ENCODE peak calls at places on chromosomes 1 and 21, in eight cellular contexts. X, U, Z, V, T, D, S and H are unnamed samples.

GRCh38 chr1:145824499-145824842 is 471 bp downstream of the POLR3C start:
- DNase-seq in Z (peak), U (peak), V (no peak), S (no peak), X (no peak), D (no peak), T (no peak), H (no peak)

GRCh38 chr1:245378352-245379144 is 223.8 kb downstream of the KIF26B start:
- DNase-seq in V (no peak), X (peak), U (no peak), Z (no peak), T (no peak), S (no peak), D (peak), H (no peak)

GRCh38 chr1:174968750-174969244 is 30.9 kb upstream of the CACYBP start:
- DNase-seq in S (no peak), U (peak), V (no peak), Z (no peak), X (no peak), T (no peak), D (no peak), H (peak)

GRCh38 chr1:118948351-118948750 is 39.8 kb downstream of the TBX15 start:
- DNase-seq in V (no peak), D (no peak), X (no peak), U (peak), S (no peak), Z (no peak), T (no peak), H (no peak)

GRCh38 chr1:52899445-52899894 is 22.1 kb downstream of the ECHDC2 start:
- DNase-seq in V (no peak), Z (no peak), X (no peak), S (no peak), D (no peak), U (no peak), T (no peak), H (no peak)

GRCh38 chr1:103900005-103900404 is 150.3 kb downstream of the AMY1C start:
- DNase-seq in Z (no peak), D (no peak), V (no peak), X (no peak), U (no peak), S (no peak), T (no peak), H (no peak)

GRCh38 chr1:32031578-32032286 is 18.1 kb downstream of the KHDRBS1 start:
- DNase-seq in S (no peak), V (no peak), T (no peak), D (no peak), X (no peak), Z (peak), U (peak), H (peak)

GRCh38 chr1:87888456-87888855 is 559.8 kb downstream of the LMO4 start:
- DNase-seq in V (peak), S (no peak), U (peak), T (no peak), Z (no peak), X (no peak), D (no peak), H (no peak)

GRCh38 chr1:85230305-85230977 is 29.0 kb downstream of the C1orf52 start:
- DNase-seq in S (no peak), X (peak), T (no peak), V (peak), Z (no peak), D (peak), U (peak), H (no peak)

GRCh38 chr1:20980051-20980450 is 192.9 kb upstream of the HP1BP3 start:
- DNase-seq in S (no peak), U (no peak), Z (no peak), V (no peak), T (no peak), D (no peak), X (no peak), H (no peak)

GRCh38 chr1:109499661-109500536 is 6.0 kb downstream of the CYB561D1 start:
- DNase-seq in U (peak), D (peak), T (no peak), Z (no peak), V (peak), S (no peak), X (peak), H (peak)

GRCh38 chr21:15520811-15521643 is 208.8 kb upstream of the USP25 start:
- DNase-seq in S (no peak), U (peak), V (peak), X (no peak), Z (peak), T (no peak), D (peak), H (no peak)

GRCh38 chr1:159869173-159869572 is 6.7 kb upstream of the VSIG8 start:
- DNase-seq in D (no peak), S (no peak), V (no peak), Z (peak), X (no peak), T (no peak), U (peak), H (peak)

GRCh38 chr1:6141601-6142000 is 38.5 kb downstream of the CHD5 start:
- DNase-seq in Z (no peak), X (peak), D (peak), S (no peak), V (no peak), U (no peak), T (no peak), H (no peak)

GRCh38 chr1:193120604-193121166 is 1.1 kb upstream of the CDC73 start:
- DNase-seq in U (no peak), T (no peak), S (no peak), Z (no peak), D (no peak), V (no peak), X (no peak), H (no peak)

GRCh38 chr21:29260461-29260860 is 38.3 kb upstream of the BACH1 start:
- DNase-seq in Z (no peak), X (no peak), S (no peak), U (no peak), T (no peak), V (no peak), D (no peak), H (no peak)

GRCh38 chr1:37776946-37777516 is 12.1 kb upstream of the EPHA10 start:
- DNase-seq in S (no peak), X (no peak), T (no peak), U (no peak), Z (no peak), V (no peak), D (no peak), H (no peak)

GRCh38 chr1:170357750-170358149 is 174.2 kb upstream of the GORAB start:
- DNase-seq in U (no peak), S (no peak), D (no peak), Z (no peak), X (no peak), V (no peak), T (no peak), H (no peak)

GRCh38 chr1:113874017-113874879 is 2.7 kb upstream of the PTPN22 start:
- DNase-seq in V (no peak), S (no peak), U (peak), Z (peak), T (peak), D (peak), X (peak), H (peak)

GRCh38 chr1:171787686-171788480 is 6.4 kb downstream of the METTL13 start:
- DNase-seq in S (no peak), X (no peak), U (no peak), T (no peak), D (no peak), V (no peak), Z (no peak), H (no peak)

GRCh38 chr1:209176866-209177430 is 406.6 kb upstream of the CAMK1G start:
- DNase-seq in X (no peak), T (no peak), D (no peak), U (no peak), V (no peak), S (no peak), Z (no peak), H (no peak)

GRCh38 chr1:70436617-70437236 is 25.7 kb downstream of the CTH start:
- DNase-seq in T (no peak), X (no peak), Z (no peak), D (no peak), U (peak), V (peak), S (no peak), H (no peak)

GRCh38 chr1:247110627-247111258 is 6.6 kb upstream of the ZNF669 start:
- DNase-seq in U (peak), T (no peak), S (no peak), X (peak), V (no peak), Z (no peak), D (no peak), H (peak)

GRCh38 chr1:204418174-204419063 is 6.8 kb upstream of the PPP1R15B start:
- DNase-seq in X (no peak), D (peak), U (peak), V (no peak), Z (no peak), T (no peak), S (no peak), H (peak)

GRCh38 chr1:96865731-96866684 is 144.4 kb downstream of the PTBP2 start:
- DNase-seq in X (no peak), S (no peak), V (peak), Z (peak), D (no peak), U (peak), T (no peak), H (peak)

GRCh38 chr1:29211086-29212030 is 19.4 kb downstream of the MECR start:
- DNase-seq in V (no peak), D (no peak), U (peak), X (no peak), S (no peak), T (no peak), Z (no peak), H (peak)
- H3K27ac ChIP-seq in V (no peak), D (peak), U (no peak), X (no peak), S (no peak), T (no peak), Z (no peak), H (no peak)

DNA sequence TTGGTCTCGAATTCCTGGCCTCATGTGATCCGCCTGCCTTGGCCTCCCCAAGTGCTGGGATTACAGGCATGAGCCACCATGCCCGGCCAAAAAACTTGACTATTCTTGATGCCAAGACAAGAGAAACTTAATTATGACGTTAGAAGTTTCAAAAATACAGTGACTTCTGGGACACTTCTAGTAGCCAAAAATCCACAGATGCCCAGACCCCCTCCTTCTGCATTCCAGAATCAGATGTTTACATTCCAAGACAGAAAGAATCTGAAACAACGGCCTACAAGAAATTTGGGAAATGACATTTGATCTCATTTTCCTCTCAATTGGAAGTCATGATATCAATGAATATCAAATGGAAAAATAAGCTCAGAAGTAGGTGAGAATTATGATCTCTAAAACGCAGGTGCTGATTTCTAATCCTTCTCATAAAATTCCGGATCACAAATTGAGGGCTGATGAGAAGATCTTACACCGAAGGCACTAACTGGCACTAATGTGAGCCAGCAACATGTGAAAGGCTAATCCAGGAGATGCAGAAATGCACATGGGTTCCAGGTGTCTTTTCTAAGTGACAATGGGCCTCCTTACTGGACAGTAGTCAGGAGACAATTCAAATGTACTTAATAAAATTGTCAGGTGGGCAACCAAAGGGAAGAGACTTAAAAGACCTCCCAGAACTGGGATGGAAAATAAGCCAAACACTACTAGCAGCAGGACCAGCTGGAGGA is 5.5 kb downstream of the RAB29 start:
- DNase-seq in T (no peak), V (no peak), U (peak), S (no peak), X (no peak), D (no peak), Z (no peak), H (peak)
- H3K27ac ChIP-seq in T (no peak), V (no peak), U (no peak), S (no peak), X (no peak), D (no peak), Z (no peak), H (peak)

DNA sequence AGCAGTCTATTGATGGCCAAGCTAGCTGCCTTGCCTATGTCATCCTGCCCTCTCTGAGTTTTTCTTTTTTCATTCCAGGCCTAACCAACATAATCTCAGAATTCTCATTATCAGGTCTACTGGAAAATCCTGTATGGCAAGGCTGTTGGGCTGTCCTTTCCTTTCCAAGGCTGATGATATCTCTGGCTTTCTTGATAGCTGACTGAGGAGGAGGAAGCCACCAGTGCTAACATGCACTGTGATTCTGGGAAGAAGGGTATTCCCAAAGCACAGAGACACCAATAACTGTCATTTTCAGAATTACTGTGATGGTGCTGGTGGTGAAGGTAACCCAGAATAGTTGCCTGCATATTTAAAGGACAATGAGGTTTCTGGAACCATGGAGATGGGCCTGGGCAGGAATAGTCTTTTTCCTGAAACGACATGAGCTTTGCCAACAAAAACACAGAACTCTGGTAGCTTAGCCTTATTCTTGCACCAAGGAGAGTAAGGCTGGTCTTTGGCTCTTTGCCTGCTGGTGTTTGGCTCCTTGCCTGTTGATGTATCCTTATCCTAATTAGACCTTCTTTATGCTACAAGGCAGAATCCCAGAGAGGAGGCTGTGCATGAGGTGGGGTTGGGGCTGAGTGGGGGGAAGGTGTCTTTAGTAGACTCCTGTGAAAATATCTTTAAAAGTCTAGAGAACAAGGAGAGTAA is 157.4 kb downstream of the TNFSF18 start:
- DNase-seq in Z (no peak), D (no peak), V (no peak), X (no peak), S (no peak), T (no peak), U (no peak), H (peak)
- H3K27ac ChIP-seq in Z (no peak), D (no peak), V (no peak), X (no peak), S (no peak), T (no peak), U (no peak), H (no peak)

DNA sequence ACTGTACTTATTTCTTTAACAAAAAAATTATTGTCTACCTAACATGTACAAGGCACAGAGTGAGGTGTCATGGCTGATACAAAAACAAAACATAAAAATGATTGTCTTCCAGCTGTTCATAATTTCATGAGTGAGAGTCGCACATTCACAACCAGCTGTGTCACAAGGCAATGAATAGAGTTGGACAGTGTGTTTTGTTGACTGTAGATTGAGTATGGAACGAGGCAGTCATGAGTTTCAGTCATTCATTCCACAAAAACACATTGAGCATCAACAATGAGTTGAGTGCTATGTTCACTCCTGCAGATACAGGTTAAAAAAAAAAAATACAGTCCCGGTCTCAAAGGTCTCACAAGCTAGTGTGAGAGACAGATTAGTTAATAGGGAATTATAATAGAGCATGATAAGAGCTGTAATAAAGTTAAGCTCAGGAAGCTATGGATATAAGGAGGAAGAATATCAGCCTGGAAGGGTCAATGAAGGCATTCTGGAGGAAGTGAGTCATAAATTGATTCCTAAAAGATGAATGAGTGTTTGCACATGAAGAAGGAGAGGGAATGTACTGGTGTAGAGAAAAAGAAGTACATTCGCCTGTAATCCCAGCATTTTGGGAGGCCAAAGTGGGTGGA is 47.8 kb upstream of the ARHGAP29 start:
- DNase-seq in U (peak), X (no peak), T (no peak), V (peak), Z (peak), D (no peak), S (no peak), H (no peak)
- H3K27ac ChIP-seq in U (peak), X (no peak), T (no peak), V (no peak), Z (no peak), D (no peak), S (no peak), H (no peak)

DNA sequence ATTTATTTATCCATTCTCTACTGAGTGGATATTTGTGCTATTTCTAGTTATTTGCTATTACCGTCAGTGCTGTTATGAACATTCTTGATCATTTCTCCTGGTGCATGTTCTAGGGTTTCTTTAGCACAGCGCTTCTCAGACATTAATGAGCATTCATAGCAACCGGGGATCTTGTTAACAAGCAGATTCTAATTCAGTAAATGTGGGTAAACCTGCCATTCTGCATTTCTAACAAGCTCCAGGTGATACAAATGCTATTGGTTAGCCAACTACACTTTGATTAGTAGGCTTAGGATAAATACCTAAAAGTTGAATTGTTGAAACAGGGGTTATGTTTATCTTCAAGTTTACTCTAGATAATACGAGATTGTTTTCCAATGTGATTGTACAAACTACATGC is 3.3 kb upstream of the DBT start:
- DNase-seq in U (no peak), D (no peak), S (no peak), X (no peak), Z (no peak), V (no peak), T (no peak), H (no peak)
- H3K27ac ChIP-seq in U (no peak), D (no peak), S (no peak), X (no peak), Z (no peak), V (no peak), T (no peak), H (no peak)

GRCh38 chr1:9442986-9443385 is 96.3 kb upstream of the SLC25A33 start:
- DNase-seq in T (no peak), Z (no peak), S (no peak), U (no peak), X (no peak), V (no peak), D (no peak), H (no peak)
- H3K27ac ChIP-seq in T (no peak), Z (peak), S (no peak), U (no peak), X (no peak), V (no peak), D (no peak), H (no peak)

GRCh38 chr1:36273024-36273423 is 33.1 kb upstream of the SH3D21 start:
- DNase-seq in Z (no peak), U (no peak), D (no peak), T (no peak), V (no peak), X (no peak), S (no peak), H (no peak)
- H3K27ac ChIP-seq in Z (no peak), U (no peak), D (no peak), T (no peak), V (no peak), X (no peak), S (no peak), H (no peak)